ENCODE peak calls at places on chromosomes 13 and 19, in four cellular contexts. R, Y, M and D are unnamed samples.
A peak's percentile ranks its signal among the peaks of the same experiment; 100 is the strongest.

GRCh38 chr13:23796546-23796945 is 92.7 kb downstream of the MIPEP start:
- DNase-seq in R (no peak), Y (no peak), M (peak; percentile 12), D (no peak)

GRCh38 chr13:80679423-80679822 is 338.5 kb upstream of the SPRY2 start:
- DNase-seq in Y (no peak), M (no peak), R (no peak), D (no peak)

GRCh38 chr13:49655906-49656305 is 27.6 kb downstream of the ARL11 start:
- DNase-seq in Y (no peak), R (no peak), M (no peak), D (no peak)

GRCh38 chr19:46000497-46001246 is 5.4 kb downstream of the CCDC61 start:
- DNase-seq in Y (no peak), M (peak; percentile 66), R (peak; percentile 74), D (peak; percentile 44)

GRCh38 chr19:44626067-44626624 is 12.8 kb downstream of the IGSF23 start:
- DNase-seq in M (peak; percentile 94), Y (no peak), R (no peak), D (no peak)

GRCh38 chr13:53703371-53704080 is 674.9 kb downstream of the OLFM4 start:
- DNase-seq in Y (no peak), R (no peak), M (no peak), D (no peak)

GRCh38 chr13:99634672-99635071 is 133.4 kb downstream of the TM9SF2 start:
- DNase-seq in Y (no peak), M (no peak), R (no peak), D (no peak)

GRCh38 chr19:58543826-58544590 is at the start of gene TRIM28:
- DNase-seq in Y (peak; percentile 100), M (peak; percentile 98), R (peak; percentile 98), D (peak; percentile 99)

GRCh38 chr13:99731747-99732146 is 230.5 kb downstream of the TM9SF2 start:
- DNase-seq in Y (no peak), M (no peak), R (no peak), D (no peak)

GRCh38 chr13:97548138-97548537 is 114.2 kb downstream of the RAP2A start:
- DNase-seq in Y (no peak), R (no peak), M (no peak), D (no peak)

GRCh38 chr19:409006-409514 is at the start of gene C2CD4C:
- DNase-seq in R (no peak), Y (peak; percentile 62), M (peak; percentile 15), D (no peak)

GRCh38 chr13:24670927-24671326 is 9.3 kb upstream of the ATP12A start:
- DNase-seq in Y (no peak), R (peak; percentile 61), M (no peak), D (peak; percentile 47)

GRCh38 chr13:93900735-93901134 is 578.7 kb downstream of the DCT start:
- DNase-seq in Y (no peak), M (no peak), R (no peak), D (no peak)

GRCh38 chr13:113155982-113156655 is 2.3 kb upstream of the PROZ start:
- DNase-seq in R (no peak), Y (no peak), M (no peak), D (no peak)

GRCh38 chr13:110664673-110665072 is 41.2 kb downstream of the CARS2 start:
- DNase-seq in M (no peak), R (no peak), Y (no peak), D (no peak)

GRCh38 chr19:8302734-8303133 is 5.4 kb downstream of the CD320 start:
- DNase-seq in Y (peak; percentile 28), M (no peak), R (peak; percentile 5), D (peak; percentile 1)

GRCh38 chr19:7857727-7858701 is 16.2 kb downstream of the PRR36 start:
- DNase-seq in Y (no peak), R (peak; percentile 85), M (no peak), D (peak; percentile 50)

GRCh38 chr19:1354496-1355257 is 29.0 kb upstream of the NDUFS7 start:
- DNase-seq in Y (peak; percentile 92), M (peak; percentile 88), R (peak; percentile 90), D (peak; percentile 90)

GRCh38 chr13:44759222-44759721 is 183.1 kb upstream of the TSC22D1 start:
- DNase-seq in R (no peak), M (no peak), Y (no peak), D (no peak)

GRCh38 chr13:89457977-89458376 is 1786.8 kb downstream of the SLITRK5 start:
- DNase-seq in Y (no peak), M (peak; percentile 95), R (no peak), D (no peak)

DNA sequence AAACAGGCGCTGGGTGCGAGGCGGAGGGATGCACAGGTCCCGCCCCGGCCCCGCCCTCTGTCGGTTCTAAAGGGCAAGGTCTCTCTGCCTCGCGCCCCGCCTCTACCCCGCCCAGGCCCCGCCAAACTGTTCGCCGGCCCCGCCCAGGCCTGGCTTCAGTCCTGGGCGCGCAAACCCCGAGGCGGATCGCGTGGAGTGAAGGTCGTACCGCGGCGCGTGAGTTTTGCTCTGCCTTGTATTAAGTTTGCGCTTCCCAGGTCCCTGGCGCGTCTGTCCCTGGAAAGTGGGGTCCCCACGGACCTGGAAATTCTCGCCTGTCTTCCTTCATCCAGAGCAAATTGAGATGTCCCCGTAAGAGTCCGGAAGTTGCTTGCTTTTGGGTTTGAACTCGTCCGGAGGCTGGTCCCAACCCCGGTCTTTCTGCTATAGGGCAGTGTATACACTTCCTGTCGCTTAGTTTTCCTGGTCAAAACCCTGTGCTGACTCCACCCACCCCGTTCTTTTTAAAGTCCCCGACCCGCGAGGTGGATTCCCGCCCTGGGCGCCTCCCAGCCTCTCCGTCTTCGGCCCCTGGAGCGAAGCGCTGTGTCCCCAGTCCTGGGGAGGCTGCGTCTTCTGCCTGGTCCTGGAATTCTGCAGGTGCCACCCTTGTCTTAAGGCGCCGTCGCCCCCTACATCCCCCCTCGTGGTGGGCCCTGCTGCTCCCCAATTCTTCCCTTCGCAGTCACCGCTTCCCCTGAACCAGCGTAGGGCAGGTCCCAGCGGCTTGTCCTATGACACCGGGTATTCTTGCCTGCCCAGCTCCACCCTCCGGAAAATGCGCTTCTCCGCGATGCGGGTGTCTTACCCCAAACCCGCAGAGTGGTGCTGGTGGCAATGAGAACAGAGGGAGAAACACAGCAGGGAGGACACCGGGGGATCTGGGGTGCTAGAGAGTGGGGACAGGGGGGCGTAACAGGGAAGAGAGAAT is 8.6 kb downstream of the ZNF808 start:
- DNase-seq in M (peak; percentile 88), R (peak; percentile 97), Y (peak; percentile 78), D (peak; percentile 88)
- TF ChIP-seq CTCF in M (no peak), R (no peak), Y (peak; percentile 5), D (peak; percentile 46)

DNA sequence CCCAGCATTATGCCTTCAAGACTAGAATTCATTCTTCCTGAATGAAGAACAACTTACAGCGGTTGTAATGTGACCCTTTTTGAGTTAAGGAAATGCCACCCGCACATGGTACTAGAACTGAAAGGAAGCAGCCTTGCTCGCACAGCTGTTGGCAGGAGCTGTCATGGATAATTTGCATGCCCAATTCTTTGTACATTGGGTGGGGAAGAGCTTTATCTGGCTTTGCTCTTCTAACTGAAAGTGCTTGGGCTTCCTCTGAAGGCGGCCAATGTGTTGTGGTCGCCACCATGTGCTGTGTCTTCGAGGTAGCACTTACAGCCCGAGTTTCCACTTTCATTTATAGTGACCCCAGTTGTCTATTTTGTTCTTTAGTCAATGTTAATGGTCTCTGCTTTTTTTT is 3.4 kb downstream of the CCNE1 start:
- DNase-seq in M (no peak), R (no peak), Y (no peak), D (no peak)
- TF ChIP-seq CTCF in M (no peak), R (no peak), Y (no peak), D (no peak)

GRCh38 chr13:108533842-108534241 is 95.6 kb upstream of the MYO16 start:
- DNase-seq in Y (no peak), R (no peak), M (no peak), D (no peak)

GRCh38 chr13:108534728-108535127 is 94.7 kb upstream of the MYO16 start:
- DNase-seq in R (no peak), Y (no peak), M (no peak), D (no peak)
- TF ChIP-seq CTCF in R (no peak), Y (no peak), M (no peak), D (no peak)

DNA sequence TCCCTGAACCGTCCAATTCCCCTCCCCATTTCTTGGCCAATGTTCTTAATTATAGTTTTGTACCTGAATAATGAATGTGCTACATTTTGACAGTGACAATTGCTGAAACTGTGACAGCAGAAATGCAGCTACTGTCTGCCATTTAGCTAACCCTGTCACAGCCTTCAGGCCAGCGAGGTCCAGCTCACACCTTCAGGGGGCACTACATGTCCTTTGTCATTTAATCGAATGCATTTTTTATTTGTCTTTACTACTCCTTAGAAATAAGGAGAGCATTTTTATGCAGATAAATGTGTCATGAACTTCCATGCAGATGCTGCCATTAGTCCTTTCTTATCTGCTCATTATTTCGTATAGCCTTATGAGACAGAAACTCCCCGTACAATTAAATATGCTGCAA is 159.9 kb downstream of the MZT1 start:
- DNase-seq in Y (no peak), M (no peak), R (no peak), D (no peak)
- TF ChIP-seq CTCF in Y (peak; percentile 4), M (peak; percentile 4), R (no peak), D (no peak)

GRCh38 chr19:48895226-48895625 is 3.3 kb downstream of the TULP2 start:
- DNase-seq in Y (no peak), M (no peak), R (no peak), D (no peak)

GRCh38 chr19:48900477-48901452 is 653 bp downstream of the NUCB1 start:
- DNase-seq in Y (no peak), R (no peak), M (peak; percentile 49), D (no peak)

GRCh38 chr19:48897181-48897580 is 1.4 kb downstream of the TULP2 start:
- DNase-seq in Y (no peak), M (no peak), R (no peak), D (no peak)

GRCh38 chr19:48896191-48896720 is 2.3 kb downstream of the TULP2 start:
- DNase-seq in M (no peak), Y (peak; percentile 66), R (peak; percentile 90), D (no peak)

GRCh38 chr19:48899781-48900476 is at the start of gene NUCB1:
- DNase-seq in R (peak; percentile 100), M (peak; percentile 99), Y (peak; percentile 99), D (peak; percentile 98)
- TF ChIP-seq CTCF in R (no peak), M (peak; percentile 32), Y (no peak), D (no peak)

DNA sequence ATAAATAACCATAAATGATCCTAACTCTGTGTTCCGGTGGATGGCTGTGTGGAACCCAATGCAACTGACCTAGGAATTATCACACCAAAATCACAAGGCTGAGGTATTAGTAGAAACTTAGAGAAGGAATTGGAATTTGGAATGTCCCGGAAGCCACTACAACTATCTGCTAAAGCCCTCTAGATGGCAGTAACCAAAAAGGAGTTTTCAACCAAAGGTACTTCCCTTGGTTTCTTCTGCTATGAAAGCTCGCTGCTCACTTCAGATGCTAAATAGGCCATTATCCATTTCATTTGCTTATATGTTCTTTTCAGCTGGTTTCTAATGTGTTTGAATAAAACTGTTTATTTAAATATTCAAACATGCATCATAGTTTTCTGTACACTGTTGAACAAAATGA is 1589.1 kb upstream of the SPRY2 start:
- DNase-seq in M (peak; percentile 47), Y (no peak), R (no peak), D (no peak)
- TF ChIP-seq CTCF in M (peak; percentile 67), Y (no peak), R (no peak), D (no peak)